ENCODE peak calls at places on chromosomes 5 and 9, in ten cellular contexts. Q is Karpas-422; E is transverse colon; Z is neural progenitor cell; B is A673; U is lower lobe of right lung; A is CD8-positive, alpha-beta memory T cell; O is brain microvascular endothelial cell; S is pancreas; P is trophoblast cell. X is an unnamed sample.

GRCh38 chr5:38725419-38725865 is 120.4 kb upstream of the OSMR start:
- DNase-seq in B (peak; percentile 97), E (no peak), Z (peak; percentile 78), Q (no peak), S (no peak), A (no peak), P (no peak), U (no peak), O (no peak), X (no peak)

GRCh38 chr5:163645421-163646416 is 140.3 kb downstream of the MAT2B start:
- DNase-seq in U (no peak), B (no peak), A (no peak), S (no peak), Z (no peak), O (no peak), P (no peak), E (no peak), Q (no peak), X (no peak)

GRCh38 chr5:72228957-72229356 is 91.1 kb downstream of the MRPS27 start:
- DNase-seq in S (no peak), B (no peak), O (no peak), Q (no peak), U (no peak), E (no peak), A (no peak), Z (no peak), P (no peak), X (peak; percentile 26)

GRCh38 chr5:3375586-3376311 is 219.9 kb upstream of the IRX1 start:
- DNase-seq in E (no peak), U (no peak), A (no peak), Q (no peak), O (no peak), B (no peak), P (no peak), Z (no peak), S (no peak), X (no peak)

GRCh38 chr5:157778121-157778805 is 34.8 kb downstream of the LSM11 start:
- DNase-seq in P (no peak), A (no peak), Q (no peak), B (peak; percentile 10), O (no peak), E (peak; percentile 71), Z (no peak), S (no peak), U (no peak), X (no peak)

GRCh38 chr5:169094586-169095409 is 206.1 kb downstream of the SLIT3 start:
- DNase-seq in B (no peak), E (no peak), S (no peak), O (peak; percentile 22), A (no peak), P (no peak), Z (no peak), Q (no peak), U (no peak), X (no peak)

GRCh38 chr5:84647581-84647980 is 262.9 kb upstream of the EDIL3 start:
- DNase-seq in Z (no peak), U (no peak), E (no peak), S (no peak), B (no peak), A (no peak), Q (no peak), P (no peak), O (no peak), X (no peak)

GRCh38 chr5:40292006-40292405 is 387.7 kb upstream of the PTGER4 start:
- DNase-seq in A (no peak), Z (no peak), S (no peak), B (no peak), E (no peak), P (no peak), O (no peak), U (no peak), Q (no peak), X (no peak)

GRCh38 chr9:73684601-73685000 is 532.9 kb downstream of the ANXA1 start:
- DNase-seq in S (no peak), O (no peak), A (no peak), E (no peak), Q (no peak), Z (no peak), B (no peak), P (peak; percentile 95), U (no peak), X (no peak)

GRCh38 chr9:108746864-108747263 is 108.9 kb downstream of the ACTL7B start:
- DNase-seq in Z (no peak), B (no peak), Q (no peak), A (no peak), O (peak; percentile 23), E (no peak), S (no peak), P (no peak), U (no peak), X (peak; percentile 82)

GRCh38 chr5:97111612-97112011 is 30.8 kb downstream of the LIX1 start:
- DNase-seq in Z (no peak), U (no peak), B (no peak), P (no peak), E (peak; percentile 64), S (no peak), A (no peak), O (no peak), Q (no peak), X (no peak)

GRCh38 chr9:35335164-35335563 is 154.7 kb upstream of the RUSC2 start:
- DNase-seq in O (no peak), B (no peak), E (no peak), Q (no peak), S (no peak), P (peak; percentile 18), U (no peak), A (no peak), Z (no peak), X (no peak)

GRCh38 chr9:129338701-129339445 is 160.8 kb upstream of the IER5L start:
- DNase-seq in Q (no peak), S (no peak), U (no peak), P (no peak), B (peak; percentile 44), Z (no peak), A (no peak), O (peak; percentile 36), E (no peak), X (no peak)

GRCh38 chr5:136020383-136021015 is 8.3 kb upstream of the TGFBI start:
- DNase-seq in A (no peak), O (peak; percentile 96), B (peak; percentile 82), E (peak; percentile 14), P (peak; percentile 50), Z (no peak), Q (no peak), U (no peak), S (no peak), X (no peak)

GRCh38 chr9:136145580-136145979 is 26.9 kb upstream of the TMEM250 start:
- DNase-seq in O (no peak), P (no peak), Q (no peak), Z (no peak), B (no peak), U (no peak), E (no peak), S (peak; percentile 52), A (no peak), X (no peak)
- H3K27me3 ChIP-seq in O (peaks cover 19% of the 10 kb centered on the region), P (no peaks in the 10 kb centered on the region), Q (no peaks in the 10 kb centered on the region), Z (peaks cover 4% of the 10 kb centered on the region), B (no peaks in the 10 kb centered on the region), U (peaks cover 64% of the 10 kb centered on the region), E (peaks cover 71% of the 10 kb centered on the region), S (no peaks in the 10 kb centered on the region), A (peaks cover 8% of the 10 kb centered on the region), X (no peaks in the 10 kb centered on the region)

GRCh38 chr9:133604856-133605255 is 4.3 kb downstream of the FAM163B start:
- DNase-seq in A (no peak), Q (peak; percentile 61), U (peak; percentile 40), P (no peak), E (no peak), Z (no peak), S (no peak), B (no peak), O (no peak), X (no peak)
- H3K27me3 ChIP-seq in A (peaks cover 16% of the 10 kb centered on the region), Q (no peaks in the 10 kb centered on the region), U (peaks cover 58% of the 10 kb centered on the region), P (peaks cover 14% of the 10 kb centered on the region), E (peaks cover 71% of the 10 kb centered on the region), Z (peaks cover 39% of the 10 kb centered on the region), S (peaks cover 6% of the 10 kb centered on the region), B (peaks cover 22% of the 10 kb centered on the region), O (peaks cover 20% of the 10 kb centered on the region), X (no peaks in the 10 kb centered on the region)

DNA sequence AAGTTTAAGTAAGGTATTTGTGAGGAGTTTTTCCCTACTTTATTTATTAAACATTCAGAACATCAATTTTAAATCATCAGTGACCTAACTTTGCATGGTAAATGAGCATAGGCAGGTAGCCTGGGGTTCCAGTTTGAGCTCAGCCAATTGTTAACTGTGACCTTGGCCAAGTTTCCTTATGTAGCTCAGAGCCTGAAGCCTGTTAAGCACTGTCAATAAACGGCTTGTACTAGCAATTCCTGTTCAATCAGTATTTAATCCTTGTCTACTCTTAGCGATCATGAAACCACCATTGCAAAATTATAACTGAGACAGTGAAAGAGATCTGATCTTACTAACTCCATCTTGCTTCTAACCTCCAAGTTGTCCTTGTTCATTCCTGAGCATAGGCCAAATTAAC is 4.7 kb upstream of the SOWAHA start:
- DNase-seq in Z (no peak), E (no peak), A (no peak), Q (no peak), B (no peak), U (no peak), P (no peak), O (no peak), S (no peak), X (no peak)
- H3K27me3 ChIP-seq in Z (peaks cover 55% of the 10 kb centered on the region), E (peaks cover 42% of the 10 kb centered on the region), A (peaks cover 22% of the 10 kb centered on the region), Q (no peaks in the 10 kb centered on the region), B (peaks cover 18% of the 10 kb centered on the region), U (peaks cover 42% of the 10 kb centered on the region), P (no peaks in the 10 kb centered on the region), O (peaks cover 13% of the 10 kb centered on the region), S (no peaks in the 10 kb centered on the region), X (no peaks in the 10 kb centered on the region)

GRCh38 chr9:126666155-126666803 is 52.6 kb downstream of the LMX1B start:
- DNase-seq in P (no peak), S (no peak), U (no peak), B (no peak), Z (peak; percentile 41), E (no peak), O (no peak), A (no peak), Q (peak; percentile 60), X (peak; percentile 55)

GRCh38 chr9:126667190-126668055 is 53.7 kb downstream of the LMX1B start:
- DNase-seq in S (no peak), Q (no peak), U (no peak), Z (no peak), B (peak; percentile 40), E (no peak), A (no peak), P (no peak), O (no peak), X (no peak)

GRCh38 chr9:126670270-126670669 is 56.5 kb downstream of the LMX1B start:
- DNase-seq in S (peak; percentile 3), Z (no peak), E (no peak), P (no peak), O (no peak), U (no peak), A (no peak), B (no peak), Q (no peak), X (no peak)

GRCh38 chr9:126669108-126669507 is 55.4 kb downstream of the LMX1B start:
- DNase-seq in B (no peak), E (no peak), S (no peak), U (no peak), Q (no peak), Z (peak; percentile 29), O (no peak), P (no peak), A (no peak), X (no peak)

DNA sequence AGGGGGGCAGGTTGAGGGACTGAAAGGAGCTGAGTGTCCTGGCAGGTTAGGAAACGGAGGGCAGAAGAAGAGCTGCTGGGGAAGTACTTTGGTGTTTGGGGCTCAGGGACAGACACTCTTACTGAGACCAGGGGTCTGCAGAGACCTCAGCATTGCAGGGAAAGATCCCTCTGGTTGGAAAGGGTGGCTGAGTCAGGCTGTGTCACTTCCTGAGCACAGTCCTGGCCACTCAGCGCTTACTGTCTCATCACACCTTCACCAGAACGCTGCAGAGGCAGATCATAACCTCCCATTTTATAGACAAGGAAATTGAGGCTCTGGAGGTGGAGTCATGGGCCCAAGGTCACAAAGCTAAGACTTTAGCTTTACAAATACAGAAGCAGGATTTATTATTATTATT is 54.3 kb downstream of the LMX1B start:
- DNase-seq in A (no peak), P (no peak), B (no peak), U (no peak), Q (no peak), Z (no peak), S (no peak), O (no peak), E (no peak), X (no peak)
- H3K27me3 ChIP-seq in A (peaks cover 16% of the 10 kb centered on the region), P (peaks cover 2% of the 10 kb centered on the region), B (peaks cover 41% of the 10 kb centered on the region), U (peaks cover 70% of the 10 kb centered on the region), Q (no peaks in the 10 kb centered on the region), Z (peaks cover 95% of the 10 kb centered on the region), S (no peaks in the 10 kb centered on the region), O (peaks cover 40% of the 10 kb centered on the region), E (peaks cover 100% of the 10 kb centered on the region), X (no peaks in the 10 kb centered on the region)

X was measured in WERI-Rb-1.